ENCODE peak calls at places on chromosome 3, in nine cellular contexts. C, L, H, R, J, G, D, V and B are unnamed samples. For H3K9me3, the result is how much of the 10 kb centered on the place peaks cover.

GRCh38 chr3:114627760-114628159 is 333.9 kb downstream of the TIGIT start:
- DNase-seq in C (peak), L (no peak), H (no peak), R (no peak), J (no peak), G (no peak), D (no peak), V (peak), B (no peak)

GRCh38 chr3:194134231-194134756 is 1.7 kb upstream of the HES1 start:
- DNase-seq in C (no peak), L (peak), H (no peak), R (no peak), J (no peak), G (peak), D (no peak), V (no peak), B (peak)

GRCh38 chr3:151644986-151645385 is 88.7 kb upstream of the AADACL2 start:
- DNase-seq in C (no peak), L (no peak), H (no peak), R (no peak), J (no peak), G (no peak), D (no peak), V (no peak), B (no peak)

GRCh38 chr3:178482981-178483380 is 53.3 kb upstream of the KCNMB2 start:
- DNase-seq in C (no peak), L (no peak), H (no peak), R (no peak), J (no peak), G (no peak), D (no peak), V (no peak), B (no peak)

GRCh38 chr3:143480306-143480852 is 360.8 kb downstream of the CHST2 start:
- DNase-seq in C (no peak), L (no peak), H (no peak), R (no peak), J (peak), G (no peak), D (no peak), V (no peak), B (no peak)

GRCh38 chr3:70000028-70000410 is 486 bp downstream of the SAMMSON start:
- DNase-seq in C (no peak), L (no peak), H (no peak), R (no peak), J (no peak), G (no peak), D (no peak), V (no peak), B (no peak)

GRCh38 chr3:10334461-10334860 is 13.5 kb upstream of the SEC13 start:
- DNase-seq in C (no peak), L (no peak), H (no peak), R (no peak), J (no peak), G (no peak), D (no peak), V (no peak), B (no peak)

GRCh38 chr3:65642903-65643302 is 395.8 kb downstream of the MAGI1 start:
- DNase-seq in C (no peak), L (no peak), H (no peak), R (no peak), J (no peak), G (no peak), D (no peak), V (no peak), B (no peak)

GRCh38 chr3:195549931-195550519 is 6.9 kb upstream of the PPP1R2 start:
- DNase-seq in C (no peak), L (peak), H (no peak), R (peak), J (peak), G (no peak), D (no peak), V (no peak), B (peak)

GRCh38 chr3:58462829-58463180 is 29.1 kb upstream of the KCTD6 start:
- DNase-seq in C (no peak), L (no peak), H (no peak), R (no peak), J (no peak), G (no peak), D (no peak), V (no peak), B (no peak)

GRCh38 chr3:16890605-16891333 is 6.0 kb downstream of the PLCL2 start:
- DNase-seq in C (no peak), L (no peak), H (peak), R (no peak), J (no peak), G (no peak), D (no peak), V (no peak), B (no peak)

GRCh38 chr3:33636125-33636855 is 81.8 kb downstream of the CLASP2 start:
- DNase-seq in C (no peak), L (peak), H (peak), R (no peak), J (no peak), G (no peak), D (no peak), V (no peak), B (no peak)

GRCh38 chr3:11759996-11760395 is 86.7 kb downstream of the TAMM41 start:
- DNase-seq in C (no peak), L (no peak), H (no peak), R (no peak), J (no peak), G (no peak), D (no peak), V (no peak), B (no peak)

GRCh38 chr3:115660646-115661442 is 37.5 kb downstream of the GAP43 start:
- DNase-seq in C (no peak), L (no peak), H (no peak), R (no peak), J (no peak), G (no peak), D (no peak), V (peak), B (no peak)

GRCh38 chr3:76657909-76658308 is 382.0 kb upstream of the ROBO2 start:
- DNase-seq in C (no peak), L (no peak), H (no peak), R (no peak), J (no peak), G (no peak), D (no peak), V (no peak), B (no peak)

GRCh38 chr3:169760479-169760878 is 4.4 kb downstream of the TERC start:
- DNase-seq in C (no peak), L (no peak), H (no peak), R (no peak), J (no peak), G (no peak), D (no peak), V (no peak), B (no peak)

GRCh38 chr3:13598926-13599886 is 50.3 kb downstream of the FBLN2 start:
- DNase-seq in C (no peak), L (no peak), H (no peak), R (no peak), J (no peak), G (no peak), D (no peak), V (no peak), B (no peak)

GRCh38 chr3:197482001-197482400 is 73.8 kb downstream of the BDH1 start:
- DNase-seq in C (no peak), L (no peak), H (peak), R (no peak), J (no peak), G (no peak), D (no peak), V (no peak), B (no peak)

GRCh38 chr3:187367561-187368103 is 553 bp upstream of the RTP4 start:
- DNase-seq in C (peak), L (no peak), H (no peak), R (no peak), J (no peak), G (peak), D (no peak), V (no peak), B (no peak)

GRCh38 chr3:195249858-195250464 is 21.0 kb downstream of the XXYLT1 start:
- DNase-seq in C (no peak), L (no peak), H (no peak), R (no peak), J (peak), G (no peak), D (no peak), V (peak), B (no peak)

GRCh38 chr3:68162644-68163043 is 508.2 kb upstream of the SUCLG2 start:
- DNase-seq in C (no peak), L (no peak), H (no peak), R (no peak), J (no peak), G (no peak), D (no peak), V (no peak), B (no peak)

GRCh38 chr3:186902154-186902553 is 28.2 kb upstream of the ST6GAL1 start:
- DNase-seq in C (no peak), L (no peak), H (no peak), R (no peak), J (no peak), G (no peak), D (no peak), V (no peak), B (no peak)

GRCh38 chr3:11245276-11245675 is 26.9 kb upstream of the ATG7 start:
- DNase-seq in C (no peak), L (no peak), H (no peak), R (no peak), J (no peak), G (no peak), D (no peak), V (no peak), B (no peak)

GRCh38 chr3:24440764-24441464 is 53.7 kb downstream of the THRB start:
- DNase-seq in C (no peak), L (no peak), H (no peak), R (no peak), J (no peak), G (no peak), D (no peak), V (no peak), B (no peak)

GRCh38 chr3:138747229-138747628 is 87.5 kb downstream of the PIK3CB start:
- DNase-seq in C (no peak), L (no peak), H (no peak), R (no peak), J (no peak), G (no peak), D (no peak), V (no peak), B (no peak)

GRCh38 chr3:48820626-48821324 is 26.9 kb downstream of the PRKAR2A start:
- DNase-seq in C (no peak), L (no peak), H (no peak), R (no peak), J (no peak), G (no peak), D (no peak), V (peak), B (no peak)

GRCh38 chr3:173893066-173893465 is 495.5 kb downstream of the NLGN1 start:
- DNase-seq in C (no peak), L (no peak), H (no peak), R (no peak), J (no peak), G (no peak), D (no peak), V (no peak), B (no peak)

GRCh38 chr3:52299815-52300611 is 12.4 kb downstream of the GLYCTK start:
- DNase-seq in C (peak), L (no peak), H (no peak), R (no peak), J (no peak), G (peak), D (no peak), V (peak), B (no peak)

GRCh38 chr3:196406806-196407470 is 25.3 kb downstream of the UBXN7 start:
- DNase-seq in C (no peak), L (no peak), H (no peak), R (no peak), J (no peak), G (no peak), D (no peak), V (no peak), B (no peak)

GRCh38 chr3:13782501-13782900 is 97.4 kb downstream of the WNT7A start:
- DNase-seq in C (no peak), L (no peak), H (no peak), R (no peak), J (no peak), G (no peak), D (no peak), V (peak), B (no peak)

GRCh38 chr3:57161131-57161538 is 4.0 kb downstream of the IL17RD start:
- DNase-seq in C (no peak), L (no peak), H (no peak), R (no peak), J (peak), G (no peak), D (no peak), V (peak), B (no peak)

GRCh38 chr3:124780767-124781485 is 50.7 kb downstream of the UMPS start:
- DNase-seq in C (peak), L (no peak), H (no peak), R (no peak), J (peak), G (peak), D (no peak), V (peak), B (no peak)

GRCh38 chr3:69763976-69764851 is 24.9 kb downstream of the MITF start:
- DNase-seq in C (no peak), L (no peak), H (no peak), R (no peak), J (no peak), G (no peak), D (no peak), V (no peak), B (no peak)

DNA sequence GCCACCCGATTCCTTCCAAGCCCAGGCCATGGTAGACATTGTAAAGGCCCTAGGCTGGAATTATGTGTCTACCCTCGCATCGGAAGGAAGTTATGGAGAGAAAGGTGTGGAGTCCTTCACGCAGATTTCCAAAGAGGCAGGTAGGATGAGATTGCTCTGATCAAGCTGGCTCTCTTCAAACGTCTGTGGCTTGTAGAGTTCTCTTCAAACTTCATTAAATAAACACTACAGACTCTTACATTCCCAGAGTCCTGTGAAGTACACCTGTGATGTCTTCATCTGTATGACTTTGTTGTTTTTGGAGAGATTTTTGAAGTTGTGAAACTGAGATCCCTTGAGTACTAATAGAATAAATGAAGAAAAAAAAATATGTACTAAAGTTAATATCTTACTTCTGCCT is 285.6 kb downstream of the GRM7 start:
- DNase-seq in C (no peak), L (no peak), H (no peak), R (no peak), J (no peak), G (no peak), D (no peak), V (no peak), B (no peak)
- H3K9me3 ChIP-seq in C (under half), L (under half), H (under half), R (under half), J (under half), G (under half), D (under half), V (under half), B (under half)

GRCh38 chr3:145246291-145246690 is 914.7 kb downstream of the PLOD2 start:
- DNase-seq in C (no peak), L (no peak), H (no peak), R (no peak), J (no peak), G (no peak), D (no peak), V (no peak), B (no peak)
- H3K9me3 ChIP-seq in C (under half), L (under half), H (under half), R (under half), J (under half), G (under half), D (under half), V (under half), B (under half)

DNA sequence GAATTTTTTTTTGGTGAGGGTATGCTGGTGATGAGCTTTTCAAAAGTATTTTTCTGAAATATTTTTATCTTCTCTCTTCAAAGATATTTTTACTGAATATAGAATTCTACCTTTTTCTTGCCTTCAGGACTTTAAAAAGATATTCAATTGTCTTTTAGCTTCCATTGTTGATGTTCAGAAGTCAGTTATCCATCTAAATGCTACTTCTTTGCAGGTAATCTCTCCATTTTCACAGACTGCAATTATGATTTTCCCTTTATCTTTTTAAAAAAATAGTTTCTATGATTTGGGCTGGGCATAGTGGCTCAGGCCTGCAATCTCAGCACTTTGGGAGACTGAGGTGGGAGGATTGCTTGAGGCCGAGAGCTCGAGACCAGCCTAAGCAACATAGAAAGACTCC is 222.4 kb downstream of the IL20RB start:
- DNase-seq in C (no peak), L (no peak), H (no peak), R (no peak), J (no peak), G (no peak), D (no peak), V (no peak), B (no peak)
- H3K9me3 ChIP-seq in C (under half), L (under half), H (under half), R (under half), J (under half), G (under half), D (under half), V (under half), B (under half)

DNA sequence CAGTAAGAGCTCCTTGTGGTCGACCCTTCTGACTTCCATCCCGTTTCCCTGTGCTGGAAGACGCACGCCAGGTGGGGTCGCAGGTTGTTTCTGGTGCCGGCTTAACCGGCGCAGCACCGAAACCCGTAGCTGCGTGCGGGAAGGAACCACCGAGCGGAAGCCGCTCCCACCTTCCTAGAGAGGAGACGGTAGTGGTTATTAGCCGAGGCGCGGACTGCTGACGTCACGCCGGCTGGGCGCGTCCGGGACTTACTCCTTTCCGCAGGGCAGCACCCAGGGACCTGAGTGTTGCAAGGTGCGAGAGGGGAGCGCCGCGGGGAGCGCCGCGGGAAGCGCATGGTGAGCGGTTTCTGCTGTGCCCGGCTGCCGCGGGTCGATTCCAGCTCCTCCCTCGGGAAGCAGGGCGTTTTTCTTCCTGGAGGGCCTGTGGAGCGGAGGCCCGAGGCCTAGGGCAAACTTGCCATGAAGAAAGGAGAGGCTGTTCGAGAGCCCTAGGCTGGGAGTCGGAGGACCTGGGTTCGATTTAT is at the start of gene ZNF501:
- DNase-seq in C (peak), L (peak), H (no peak), R (peak), J (peak), G (peak), D (peak), V (peak), B (peak)
- H3K9me3 ChIP-seq in C (under half), L (under half), H (under half), R (under half), J (under half), G (half or more), D (under half), V (half or more), B (under half)

GRCh38 chr3:55974421-55974820 is 487.3 kb upstream of the WNT5A start:
- DNase-seq in C (no peak), L (no peak), H (no peak), R (no peak), J (no peak), G (no peak), D (no peak), V (no peak), B (no peak)
- H3K9me3 ChIP-seq in C (under half), L (under half), H (under half), R (under half), J (under half), G (under half), D (under half), V (under half), B (under half)

DNA sequence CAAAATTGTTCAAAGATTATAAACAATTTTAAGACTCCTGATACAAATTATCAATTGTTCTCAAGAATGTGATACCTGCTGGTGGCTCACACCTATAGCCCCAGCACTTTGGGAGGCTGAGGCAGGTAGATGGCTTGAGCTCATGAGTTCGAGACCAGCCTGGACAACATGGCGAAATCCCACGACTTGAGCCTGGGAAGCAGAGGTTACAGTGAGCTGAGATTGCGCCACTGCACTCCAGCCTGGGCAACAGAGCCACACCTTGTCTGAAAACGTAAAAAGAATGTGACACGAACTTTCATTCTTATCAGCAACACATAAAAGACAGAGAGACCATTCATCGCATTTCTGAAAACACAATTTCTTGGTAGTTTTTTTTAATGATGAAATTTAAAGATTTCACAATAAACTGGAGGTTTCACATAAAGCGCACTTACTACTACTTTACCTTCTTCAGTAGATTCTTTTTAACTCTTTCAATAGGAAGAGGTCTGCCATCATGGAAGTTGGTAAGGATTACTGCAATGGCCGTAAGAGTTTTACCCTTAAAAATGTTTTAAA is 18.5 kb downstream of the HLTF start:
- DNase-seq in C (no peak), L (no peak), H (no peak), R (no peak), J (no peak), G (no peak), D (no peak), V (no peak), B (no peak)
- H3K9me3 ChIP-seq in C (under half), L (under half), H (under half), R (under half), J (under half), G (under half), D (under half), V (under half), B (under half)

GRCh38 chr3:318903-319302 is 122.3 kb downstream of the CHL1 start:
- DNase-seq in C (no peak), L (no peak), H (no peak), R (no peak), J (no peak), G (no peak), D (no peak), V (no peak), B (no peak)

GRCh38 chr3:325495-325894 is 128.9 kb downstream of the CHL1 start:
- DNase-seq in C (no peak), L (no peak), H (no peak), R (no peak), J (no peak), G (no peak), D (no peak), V (no peak), B (no peak)

DNA sequence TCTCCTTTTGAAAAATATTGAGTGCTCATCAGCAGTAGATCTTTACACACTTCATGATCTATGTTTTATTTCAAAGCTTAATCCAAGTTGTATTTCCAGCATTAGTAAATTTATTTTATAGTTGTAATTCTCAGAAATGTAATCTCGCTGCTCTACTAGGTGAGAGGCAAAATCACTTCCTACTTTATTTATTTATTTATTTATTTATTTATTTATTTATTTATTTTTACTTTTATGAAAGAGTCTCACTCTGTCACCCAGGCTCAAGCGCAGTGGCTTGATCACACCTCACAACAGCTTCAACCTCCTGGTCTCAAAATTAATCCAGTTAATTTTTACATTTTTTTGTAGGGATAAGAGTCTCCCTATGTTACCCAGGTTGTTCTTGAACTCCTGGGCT is 127.9 kb downstream of the CHL1 start:
- DNase-seq in C (no peak), L (no peak), H (no peak), R (no peak), J (no peak), G (no peak), D (no peak), V (no peak), B (no peak)
- H3K9me3 ChIP-seq in C (under half), L (under half), H (under half), R (under half), J (under half), G (under half), D (under half), V (under half), B (under half)

GRCh38 chr3:112555535-112556170 is 6.1 kb downstream of the ATG3 start:
- DNase-seq in C (no peak), L (no peak), H (no peak), R (no peak), J (no peak), G (no peak), D (no peak), V (no peak), B (no peak)
- H3K9me3 ChIP-seq in C (under half), L (under half), H (under half), R (under half), J (under half), G (under half), D (under half), V (under half), B (under half)

GRCh38 chr3:119611664-119612063 is 14.0 kb downstream of the PLA1A start:
- DNase-seq in C (no peak), L (no peak), H (no peak), R (no peak), J (no peak), G (no peak), D (no peak), V (no peak), B (no peak)
- H3K9me3 ChIP-seq in C (under half), L (under half), H (under half), R (under half), J (under half), G (under half), D (under half), V (under half), B (under half)